ENCODE peak calls at places on chromosomes 6 and 20, in eight cellular contexts. G is sigmoid colon, J is stomach, K is breast epithelium, F is endothelial cell of umbilical vein, O is HepG2, M is suprapubic skin, L is K562. T is an unnamed sample. For H3K9me3, the result is how much of the 10 kb centered on the place peaks cover.

GRCh38 chr6:161333410-161333809 is 59.5 kb upstream of the AGPAT4 start:
- DNase-seq in G (no peak), J (no peak), K (no peak), F (no peak), O (no peak), M (no peak), L (no peak), T (no peak)

GRCh38 chr6:157670466-157671186 is 152.4 kb upstream of the SNX9 start:
- DNase-seq in G (peak), J (no peak), K (no peak), F (no peak), O (no peak), M (no peak), L (no peak), T (peak)

GRCh38 chr6:47595785-47596184 is 102.6 kb upstream of the ADGRF4 start:
- DNase-seq in G (no peak), J (no peak), K (no peak), F (no peak), O (no peak), M (no peak), L (no peak), T (no peak)

GRCh38 chr20:57849868-57850215 is 140.0 kb upstream of the PMEPA1 start:
- DNase-seq in G (no peak), J (no peak), K (no peak), F (no peak), O (no peak), M (no peak), L (no peak), T (no peak)

GRCh38 chr20:45248609-45249008 is 5.8 kb downstream of the SLPI start:
- DNase-seq in G (no peak), J (no peak), K (no peak), F (no peak), O (no peak), M (no peak), L (no peak), T (no peak)

GRCh38 chr6:34731393-34732060 is 25.8 kb upstream of the SNRPC start:
- DNase-seq in G (no peak), J (no peak), K (no peak), F (no peak), O (peak), M (no peak), L (no peak), T (no peak)

GRCh38 chr20:58306421-58307261 is 2.9 kb upstream of the RAB22A start:
- DNase-seq in G (no peak), J (peak), K (no peak), F (peak), O (peak), M (no peak), L (peak), T (peak)

GRCh38 chr6:12528581-12529363 is 187.8 kb upstream of the PHACTR1 start:
- DNase-seq in G (no peak), J (no peak), K (no peak), F (peak), O (no peak), M (no peak), L (no peak), T (no peak)

GRCh38 chr20:48750941-48751620 is 76.7 kb downstream of the PREX1 start:
- DNase-seq in G (no peak), J (peak), K (peak), F (peak), O (no peak), M (no peak), L (no peak), T (peak)

GRCh38 chr6:3553254-3553653 is 96.4 kb upstream of the SLC22A23 start:
- DNase-seq in G (no peak), J (no peak), K (no peak), F (no peak), O (no peak), M (no peak), L (no peak), T (no peak)

GRCh38 chr20:62734881-62735280 is 26.2 kb downstream of the NTSR1 start:
- DNase-seq in G (no peak), J (no peak), K (no peak), F (no peak), O (no peak), M (no peak), L (no peak), T (peak)

GRCh38 chr6:131765081-131765852 is 42.6 kb upstream of the ENPP1 start:
- DNase-seq in G (no peak), J (no peak), K (peak), F (no peak), O (peak), M (no peak), L (no peak), T (no peak)

GRCh38 chr20:6533828-6534388 is 233.6 kb upstream of the BMP2 start:
- DNase-seq in G (no peak), J (no peak), K (no peak), F (no peak), O (no peak), M (no peak), L (no peak), T (no peak)

GRCh38 chr20:3777726-3778629 is 3.3 kb downstream of the SPEF1 start:
- DNase-seq in G (peak), J (peak), K (peak), F (peak), O (no peak), M (no peak), L (no peak), T (peak)

GRCh38 chr20:17635320-17635673 is 46.7 kb downstream of the RRBP1 start:
- DNase-seq in G (no peak), J (no peak), K (no peak), F (no peak), O (no peak), M (no peak), L (no peak), T (no peak)

GRCh38 chr20:6735913-6736845 is 31.3 kb upstream of the BMP2 start:
- DNase-seq in G (no peak), J (peak), K (no peak), F (no peak), O (no peak), M (no peak), L (no peak), T (no peak)

GRCh38 chr20:10559266-10559665 is 114.5 kb downstream of the JAG1 start:
- DNase-seq in G (no peak), J (no peak), K (no peak), F (no peak), O (no peak), M (no peak), L (no peak), T (no peak)

GRCh38 chr20:13274311-13274965 is 53.4 kb downstream of the ISM1 start:
- DNase-seq in G (no peak), J (no peak), K (no peak), F (no peak), O (no peak), M (no peak), L (no peak), T (no peak)

GRCh38 chr6:27188206-27188884 is 59.2 kb upstream of the PRSS16 start:
- DNase-seq in G (peak), J (peak), K (peak), F (peak), O (peak), M (no peak), L (peak), T (peak)

GRCh38 chr20:37915800-37916570 is 13.1 kb downstream of the VSTM2L start:
- DNase-seq in G (no peak), J (peak), K (no peak), F (no peak), O (peak), M (no peak), L (no peak), T (no peak)

GRCh38 chr6:23454090-23454998 is 671.7 kb upstream of the NRSN1 start:
- DNase-seq in G (no peak), J (no peak), K (no peak), F (no peak), O (no peak), M (no peak), L (no peak), T (no peak)

GRCh38 chr6:12200025-12200424 is 90.1 kb upstream of the EDN1 start:
- DNase-seq in G (no peak), J (no peak), K (no peak), F (no peak), O (no peak), M (no peak), L (no peak), T (no peak)

GRCh38 chr6:54282186-54282585 is 26.1 kb upstream of the TINAG start:
- DNase-seq in G (no peak), J (no peak), K (no peak), F (peak), O (no peak), M (no peak), L (no peak), T (no peak)

GRCh38 chr6:130037207-130037811 is 18.9 kb downstream of the L3MBTL3 start:
- DNase-seq in G (no peak), J (no peak), K (no peak), F (peak), O (no peak), M (no peak), L (peak), T (no peak)

GRCh38 chr6:155528982-155529453 is 73.4 kb upstream of the NOX3 start:
- DNase-seq in G (no peak), J (no peak), K (no peak), F (peak), O (peak), M (no peak), L (no peak), T (no peak)

GRCh38 chr6:138818496-138819194 is 22.8 kb downstream of the ECT2L start:
- DNase-seq in G (no peak), J (no peak), K (no peak), F (peak), O (no peak), M (no peak), L (no peak), T (no peak)

GRCh38 chr6:1215023-1215422 is 96.9 kb upstream of the FOXQ1 start:
- DNase-seq in G (no peak), J (no peak), K (no peak), F (no peak), O (no peak), M (no peak), L (no peak), T (no peak)

GRCh38 chr6:132298344-132298949 is 102.8 kb downstream of the MOXD1 start:
- DNase-seq in G (no peak), J (peak), K (no peak), F (peak), O (peak), M (no peak), L (peak), T (no peak)

GRCh38 chr6:76818451-76818850 is 644.8 kb downstream of the HTR1B start:
- DNase-seq in G (no peak), J (no peak), K (no peak), F (no peak), O (no peak), M (no peak), L (no peak), T (peak)

GRCh38 chr20:46810442-46811327 is 84.0 kb upstream of the EYA2 start:
- DNase-seq in G (no peak), J (no peak), K (no peak), F (no peak), O (no peak), M (peak), L (no peak), T (no peak)

GRCh38 chr6:20687494-20687893 is 153.2 kb downstream of the CDKAL1 start:
- DNase-seq in G (no peak), J (no peak), K (no peak), F (no peak), O (no peak), M (no peak), L (no peak), T (no peak)

GRCh38 chr6:115945806-115946205 is 114.9 kb downstream of the FRK start:
- DNase-seq in G (no peak), J (no peak), K (no peak), F (no peak), O (no peak), M (no peak), L (no peak), T (no peak)

GRCh38 chr6:143410859-143411270 is 39.6 kb downstream of the ADAT2 start:
- DNase-seq in G (no peak), J (no peak), K (no peak), F (peak), O (peak), M (no peak), L (no peak), T (no peak)

GRCh38 chr6:108118791-108119211 is 44.3 kb upstream of the OSTM1 start:
- DNase-seq in G (no peak), J (no peak), K (no peak), F (peak), O (no peak), M (no peak), L (no peak), T (no peak)
- TF ChIP-seq POLR2AphosphoS5 in G (peak), J (no peak), K (no peak), F (no peak), O (no peak), M (no peak), L (no peak), T (no peak)

GRCh38 chr6:166307981-166308768 is at the start of gene PRR18:
- DNase-seq in G (no peak), J (no peak), K (no peak), F (no peak), O (no peak), M (no peak), L (no peak), T (peak)
- TF ChIP-seq POLR2A in G (no peak), J (no peak), K (no peak), F (no peak), O (no peak), M (no peak), L (no peak), T (no peak)

GRCh38 chr6:109428889-109429477 is 11.4 kb downstream of the PPIL6 start:
- DNase-seq in G (no peak), J (no peak), K (no peak), F (peak), O (no peak), M (no peak), L (no peak), T (no peak)
- H3K9me3 ChIP-seq in G (under half), J (under half), K (under half), F (under half), O (under half), M (under half), L (under half), T (under half)

DNA sequence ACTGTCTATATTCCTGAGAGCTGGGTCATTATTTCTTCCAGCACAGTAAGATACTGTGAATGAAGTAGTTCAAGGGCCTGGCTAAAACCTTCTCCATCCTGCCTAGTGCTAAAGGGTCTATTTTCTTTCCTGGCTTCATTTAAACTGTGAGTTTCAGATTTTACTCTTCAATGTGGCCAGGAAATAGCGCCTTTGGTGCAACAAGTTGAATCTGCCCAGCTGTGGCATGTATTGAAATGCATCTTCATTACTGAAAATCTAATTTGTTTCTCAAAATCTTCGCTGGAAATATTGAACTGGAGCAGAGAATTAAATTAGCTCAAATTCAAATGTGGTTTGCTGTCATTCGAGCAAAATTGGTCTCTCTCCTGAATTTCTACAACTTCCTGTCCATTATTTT is 114.6 kb upstream of the KCNG1 start:
- DNase-seq in G (no peak), J (no peak), K (no peak), F (no peak), O (no peak), M (no peak), L (no peak), T (no peak)
- TF ChIP-seq POLR2AphosphoS5 in G (no peak), J (no peak), K (no peak), F (no peak), O (no peak), M (no peak), L (no peak), T (no peak)

GRCh38 chr20:36578642-36579041 is 5.2 kb downstream of the TGIF2 start:
- DNase-seq in G (no peak), J (no peak), K (no peak), F (no peak), O (no peak), M (no peak), L (no peak), T (no peak)
- TF ChIP-seq POLR2A in G (no peak), J (no peak), K (no peak), F (no peak), O (no peak), M (no peak), L (no peak), T (no peak)

GRCh38 chr6:151075527-151075926 is 164.2 kb upstream of the AKAP12 start:
- DNase-seq in G (no peak), J (no peak), K (no peak), F (no peak), O (no peak), M (no peak), L (no peak), T (no peak)

GRCh38 chr6:151071295-151071694 is 168.5 kb upstream of the AKAP12 start:
- DNase-seq in G (peak), J (no peak), K (no peak), F (peak), O (peak), M (no peak), L (no peak), T (no peak)

GRCh38 chr6:151075943-151076555 is 163.7 kb upstream of the AKAP12 start:
- DNase-seq in G (no peak), J (no peak), K (no peak), F (no peak), O (no peak), M (no peak), L (no peak), T (no peak)

GRCh38 chr6:151078655-151079054 is 161.1 kb upstream of the AKAP12 start:
- DNase-seq in G (no peak), J (no peak), K (no peak), F (no peak), O (no peak), M (no peak), L (no peak), T (no peak)

GRCh38 chr6:151075005-151075404 is 164.8 kb upstream of the AKAP12 start:
- DNase-seq in G (no peak), J (no peak), K (no peak), F (no peak), O (no peak), M (no peak), L (no peak), T (no peak)
- H3K9me3 ChIP-seq in G (under half), J (under half), K (under half), F (under half), O (under half), M (under half), L (under half), T (under half)

GRCh38 chr6:14676977-14677781 is 559.6 kb downstream of the CD83 start:
- DNase-seq in G (no peak), J (no peak), K (no peak), F (no peak), O (no peak), M (no peak), L (no peak), T (no peak)

GRCh38 chr6:14682821-14683220 is 563.0 kb upstream of the JARID2 start:
- DNase-seq in G (no peak), J (no peak), K (no peak), F (no peak), O (no peak), M (no peak), L (no peak), T (no peak)

GRCh38 chr6:14676084-14676483 is 558.5 kb downstream of the CD83 start:
- DNase-seq in G (no peak), J (no peak), K (no peak), F (no peak), O (no peak), M (no peak), L (no peak), T (no peak)

DNA sequence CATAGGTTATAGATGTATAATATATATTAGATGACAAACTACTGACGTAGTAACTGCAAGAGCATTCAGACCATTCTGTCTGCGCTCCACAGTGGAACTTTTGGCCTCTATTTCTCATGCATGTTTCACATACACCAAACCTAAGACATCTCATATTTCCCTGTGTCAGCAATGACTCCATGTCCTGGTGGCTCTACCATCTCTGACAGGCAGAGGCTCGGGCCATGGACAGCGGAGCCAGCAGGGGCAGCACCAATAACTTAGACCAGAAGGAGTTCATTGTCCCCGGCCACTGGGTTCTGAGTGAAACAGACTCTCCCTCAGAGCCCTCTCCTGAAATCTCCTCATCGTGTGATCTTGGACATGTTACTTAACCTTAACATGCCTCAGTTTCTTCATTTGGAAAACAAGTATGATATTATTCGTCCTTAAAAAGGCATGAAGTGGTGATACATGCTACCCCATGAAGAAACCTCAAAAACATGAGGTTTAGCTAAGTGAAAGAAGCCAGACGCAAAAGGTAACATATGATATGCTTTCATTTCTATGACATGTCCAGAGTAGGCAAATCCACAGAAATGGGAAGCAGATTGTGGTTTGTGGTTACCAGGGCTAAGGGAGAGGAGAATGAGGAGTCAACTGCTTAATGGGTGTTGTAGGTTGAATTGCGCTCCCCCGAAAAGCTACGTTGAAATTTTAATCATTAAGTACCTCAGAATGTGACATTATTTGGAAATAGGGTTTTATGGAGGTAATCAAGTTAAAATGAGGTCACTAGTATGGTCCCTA is 564.0 kb upstream of the JARID2 start:
- DNase-seq in G (no peak), J (no peak), K (no peak), F (no peak), O (no peak), M (no peak), L (no peak), T (no peak)
- TF ChIP-seq POLR2AphosphoS5 in G (no peak), J (no peak), K (no peak), F (no peak), O (no peak), M (no peak), L (no peak), T (no peak)

GRCh38 chr6:40427196-40427595 is 160.0 kb downstream of the LRFN2 start:
- DNase-seq in G (no peak), J (peak), K (peak), F (no peak), O (no peak), M (no peak), L (no peak), T (no peak)
- TF ChIP-seq POLR2A in G (no peak), J (no peak), K (no peak), F (no peak), O (no peak), M (no peak), L (no peak), T (no peak)

GRCh38 chr20:55882922-55883321 is 122.4 kb downstream of the CBLN4 start:
- DNase-seq in G (no peak), J (no peak), K (no peak), F (no peak), O (no peak), M (no peak), L (no peak), T (no peak)

GRCh38 chr20:55882286-55882685 is 123.0 kb downstream of the CBLN4 start:
- DNase-seq in G (no peak), J (no peak), K (no peak), F (no peak), O (no peak), M (no peak), L (no peak), T (no peak)

GRCh38 chr20:55881204-55881603 is 124.1 kb downstream of the CBLN4 start:
- DNase-seq in G (no peak), J (no peak), K (no peak), F (no peak), O (no peak), M (no peak), L (no peak), T (no peak)

GRCh38 chr20:55880361-55880760 is 125.0 kb downstream of the CBLN4 start:
- DNase-seq in G (no peak), J (no peak), K (peak), F (no peak), O (no peak), M (no peak), L (no peak), T (no peak)
- H3K9me3 ChIP-seq in G (under half), J (under half), K (under half), F (under half), O (half or more), M (under half), L (under half), T (under half)

T was measured in spleen.